ENCODE peak calls at places on chromosome 12, in eight cellular contexts. P is COLO829; K is amniotic stem cell; A is GM23338; Z is LHCN-M2; S is CD8-positive, alpha-beta T cell; M is fibroblast of mammary gland; J is stimulated activated CD4-positive, alpha-beta T cell treated with anti-CD3 and anti-CD28 coated beads, Interleukin-12 subunit alpha, Interleukin-12 subunit beta, amount 100 ng/mL, for 24 hours. C is an unnamed sample.
A peak's percentile ranks its signal among the peaks of the same experiment; 100 is the strongest.

GRCh38 chr12:38886064-38886463 is 19.3 kb downstream of the CPNE8 start:
- DNase-seq in P (peak; percentile 15), K (no peak), A (no peak), Z (no peak), S (no peak), M (peak; percentile 91), J (no peak), C (no peak)

GRCh38 chr12:124862768-124863408 is 776 bp downstream of the SCARB1 start:
- DNase-seq in P (no peak), K (no peak), A (peak; percentile 43), Z (no peak), S (no peak), M (peak; percentile 27), J (no peak), C (peak; percentile 7)

GRCh38 chr12:124482567-124482893 is 84.9 kb downstream of the NCOR2 start:
- DNase-seq in P (no peak), K (no peak), A (no peak), Z (no peak), S (no peak), M (no peak), J (no peak), C (no peak)

GRCh38 chr12:47121146-47121545 is 41.4 kb upstream of the AMIGO2 start:
- DNase-seq in P (peak; percentile 64), K (no peak), A (no peak), Z (peak; percentile 57), S (no peak), M (no peak), J (no peak), C (no peak)

GRCh38 chr12:95611676-95612309 is 60.5 kb upstream of the USP44 start:
- DNase-seq in P (no peak), K (no peak), A (peak; percentile 70), Z (no peak), S (no peak), M (no peak), J (no peak), C (no peak)

GRCh38 chr12:52381206-52381605 is 4.2 kb downstream of the KRT84 start:
- DNase-seq in P (no peak), K (no peak), A (no peak), Z (no peak), S (no peak), M (no peak), J (no peak), C (no peak)

GRCh38 chr12:53465679-53466078 is 13.8 kb downstream of the PCBP2 start:
- DNase-seq in P (no peak), K (no peak), A (no peak), Z (no peak), S (no peak), M (no peak), J (no peak), C (no peak)

GRCh38 chr12:82774666-82775065 is 88.0 kb downstream of the TMTC2 start:
- DNase-seq in P (no peak), K (no peak), A (no peak), Z (no peak), S (no peak), M (no peak), J (no peak), C (no peak)

GRCh38 chr12:108565976-108566375 is 3.6 kb downstream of the ISCU start:
- DNase-seq in P (peak; percentile 69), K (no peak), A (no peak), Z (peak; percentile 94), S (peak; percentile 65), M (peak; percentile 89), J (peak; percentile 45), C (peak; percentile 37)

C was measured in T-helper 9 cell.